ENCODE peak calls at places on chromosomes 3 and 15, in five cellular contexts. P, L, U, H and Q are unnamed samples.
A peak's percentile ranks its signal among the peaks of the same experiment; 100 is the strongest.

GRCh38 chr3:14177580-14178246 is 688 bp downstream of the XPC start:
- DNase-seq in L (peak; percentile 15), P (peak; percentile 2), H (no peak), U (no peak), Q (no peak)

GRCh38 chr3:86969500-86970189 is 21.3 kb downstream of the VGLL3 start:
- DNase-seq in H (peak; percentile 56), U (peak; percentile 66), L (peak; percentile 19), P (peak; percentile 38), Q (peak; percentile 38)

GRCh38 chr3:112773864-112774263 is 72.8 kb downstream of the CD200R1L start:
- DNase-seq in P (no peak), H (no peak), U (no peak), L (no peak), Q (no peak)

GRCh38 chr3:58082047-58082446 is 73.8 kb downstream of the FLNB start:
- DNase-seq in U (no peak), P (no peak), H (peak; percentile 36), L (no peak), Q (no peak)

GRCh38 chr3:136818851-136819783 is at the start of gene SLC35G2:
- DNase-seq in L (peak; percentile 55), P (no peak), U (peak; percentile 83), H (peak; percentile 54), Q (no peak)

GRCh38 chr3:127647171-127647884 is 18.3 kb downstream of the PODXL2 start:
- DNase-seq in P (no peak), H (no peak), U (no peak), L (no peak), Q (no peak)

GRCh38 chr3:197010556-197011351 is 18.9 kb downstream of the MELTF start:
- DNase-seq in H (no peak), L (no peak), U (no peak), P (no peak), Q (no peak)

GRCh38 chr3:66405701-66406091 is 95.1 kb downstream of the LRIG1 start:
- DNase-seq in L (no peak), U (no peak), P (no peak), H (no peak), Q (no peak)

GRCh38 chr3:132038198-132038825 is 3.5 kb upstream of the CPNE4 start:
- DNase-seq in U (no peak), P (no peak), H (no peak), L (peak; percentile 10), Q (no peak)

GRCh38 chr15:39250460-39251186 is 330.3 kb upstream of the THBS1 start:
- DNase-seq in U (no peak), P (no peak), H (no peak), L (no peak), Q (no peak)

GRCh38 chr3:146187334-146187950 is 26.5 kb upstream of the PLOD2 start:
- DNase-seq in L (no peak), P (peak; percentile 29), H (no peak), U (no peak), Q (no peak)

GRCh38 chr3:27666708-27667107 is 55.4 kb downstream of the EOMES start:
- DNase-seq in P (no peak), U (peak; percentile 79), L (no peak), H (no peak), Q (peak; percentile 85)

GRCh38 chr15:98616397-98616796 is 31.9 kb upstream of the IGF1R start:
- DNase-seq in U (peak; percentile 39), H (no peak), L (peak; percentile 5), P (no peak), Q (no peak)

GRCh38 chr3:18765672-18766071 is 340.5 kb upstream of the SATB1 start:
- DNase-seq in U (no peak), P (no peak), L (no peak), H (no peak), Q (no peak)

GRCh38 chr3:49158792-49159191 is 7.3 kb downstream of the CCDC71 start:
- DNase-seq in U (no peak), P (no peak), L (no peak), H (no peak), Q (no peak)

GRCh38 chr15:78536134-78536533 is 4.1 kb upstream of the PSMA4 start:
- DNase-seq in L (no peak), U (no peak), P (no peak), H (no peak), Q (no peak)

GRCh38 chr3:149401926-149402310 is 24.5 kb upstream of the TM4SF1 start:
- DNase-seq in L (peak; percentile 65), U (no peak), H (no peak), P (no peak), Q (no peak)

GRCh38 chr3:194772241-194773000 is 86.7 kb downstream of the FAM43A start:
- DNase-seq in U (no peak), P (no peak), L (no peak), H (no peak), Q (no peak)

GRCh38 chr3:188489639-188490405 is 335.9 kb downstream of the LPP start:
- DNase-seq in P (no peak), H (no peak), U (no peak), L (no peak), Q (no peak)

GRCh38 chr3:127036209-127037020 is 53.5 kb downstream of the PLXNA1 start:
- DNase-seq in U (no peak), P (no peak), L (no peak), H (no peak), Q (no peak)

GRCh38 chr3:30622047-30622545 is 15.7 kb downstream of the TGFBR2 start:
- DNase-seq in L (no peak), P (no peak), H (no peak), U (no peak), Q (no peak)

GRCh38 chr3:28186748-28187147 is 54.7 kb upstream of the CMC1 start:
- DNase-seq in L (no peak), H (no peak), P (no peak), U (no peak), Q (no peak)

GRCh38 chr3:164450276-164450905 is 627.9 kb downstream of the SI start:
- DNase-seq in U (no peak), H (no peak), P (no peak), L (no peak), Q (no peak)

DNA sequence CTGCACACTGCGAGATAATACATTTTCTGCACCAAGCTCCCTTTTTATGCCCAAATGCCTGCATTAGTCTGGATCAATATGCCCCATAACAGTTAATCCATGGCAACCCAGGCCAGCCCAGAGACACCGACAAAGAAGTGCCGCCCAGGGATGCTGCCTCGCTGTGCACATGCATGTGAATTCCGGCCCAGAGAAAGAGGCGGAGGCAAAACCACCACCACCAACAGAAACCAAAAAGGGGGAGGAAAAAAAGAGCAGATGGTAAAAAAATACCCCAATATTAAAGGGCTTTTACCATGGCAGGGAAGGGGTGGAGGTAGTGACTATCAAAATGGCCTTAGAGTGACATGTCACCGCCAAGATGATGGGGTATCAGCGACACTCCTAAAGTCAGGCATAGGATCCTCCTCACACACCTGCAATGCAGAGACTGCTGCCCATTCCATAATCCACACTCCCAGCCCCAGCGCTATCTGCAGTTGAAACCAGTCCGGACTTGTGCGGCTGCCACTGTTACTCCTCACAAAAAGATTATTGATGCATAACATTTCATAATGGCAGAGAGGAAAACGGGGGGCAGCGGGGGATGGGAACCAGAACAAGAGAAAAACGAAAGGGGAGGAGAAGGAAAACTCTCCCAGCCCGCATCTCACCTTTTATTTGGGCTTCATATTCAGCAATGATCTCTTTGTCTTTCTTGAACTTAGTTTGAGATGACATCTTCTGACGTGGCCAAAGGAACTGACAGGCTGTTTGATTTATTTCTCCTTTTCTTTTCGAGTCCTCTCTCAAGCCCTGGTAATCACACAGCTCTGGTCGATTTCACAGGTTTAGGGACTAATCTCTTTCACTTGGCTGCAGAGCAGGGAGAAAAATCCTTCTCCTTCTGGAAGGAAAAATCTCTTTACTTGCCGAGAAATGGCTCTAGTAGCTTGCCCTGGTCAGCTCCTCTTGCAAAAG is 934 bp downstream of the SRGAP3 start:
- DNase-seq in P (no peak), H (no peak), L (no peak), U (no peak), Q (no peak)
- TF ChIP-seq YY1 in P (no peak), H (no peak), L (no peak), U (no peak), Q (no peak)

DNA sequence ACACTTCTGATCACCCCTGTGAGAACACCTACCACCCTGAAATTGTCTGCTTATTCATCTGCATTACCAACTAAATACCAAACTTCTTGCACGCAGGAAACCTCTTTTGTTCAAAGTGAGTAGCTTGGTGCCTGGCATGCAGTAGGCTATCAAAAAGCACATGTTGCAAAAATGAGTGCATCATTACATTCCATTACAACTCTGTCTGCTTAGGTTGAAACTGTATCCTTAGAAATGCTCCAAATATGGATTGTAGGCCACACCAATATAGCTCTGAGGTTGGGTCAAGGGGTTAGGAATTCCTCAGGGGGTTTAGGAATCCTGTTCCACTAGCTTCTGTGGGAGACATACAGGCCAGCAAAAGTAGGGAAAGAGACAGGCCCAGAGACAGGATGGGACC is 107.2 kb downstream of the THRB start:
- DNase-seq in H (no peak), U (no peak), P (no peak), L (no peak), Q (no peak)
- H3K4me1 ChIP-seq in H (no peaks in the 10 kb centered on the region), U (no peaks in the 10 kb centered on the region), P (no peaks in the 10 kb centered on the region), L (peaks cover 4% of the 10 kb centered on the region), Q (no peaks in the 10 kb centered on the region)

GRCh38 chr15:67097893-67098740 is 32.7 kb downstream of the SMAD3 start:
- DNase-seq in U (no peak), L (no peak), H (peak; percentile 76), P (no peak), Q (no peak)
- TF ChIP-seq YY1 in U (no peak), L (no peak), H (no peak), P (no peak), Q (no peak)

GRCh38 chr3:72733676-72734075 is 114.6 kb downstream of the SHQ1 start:
- DNase-seq in H (no peak), P (no peak), U (no peak), L (no peak), Q (no peak)

GRCh38 chr3:72744330-72744729 is 103.9 kb downstream of the SHQ1 start:
- DNase-seq in L (peak; percentile 56), P (no peak), U (no peak), H (peak; percentile 16), Q (no peak)

GRCh38 chr3:72739521-72740466 is 108.5 kb downstream of the SHQ1 start:
- DNase-seq in L (no peak), P (no peak), U (no peak), H (peak; percentile 40), Q (no peak)

DNA sequence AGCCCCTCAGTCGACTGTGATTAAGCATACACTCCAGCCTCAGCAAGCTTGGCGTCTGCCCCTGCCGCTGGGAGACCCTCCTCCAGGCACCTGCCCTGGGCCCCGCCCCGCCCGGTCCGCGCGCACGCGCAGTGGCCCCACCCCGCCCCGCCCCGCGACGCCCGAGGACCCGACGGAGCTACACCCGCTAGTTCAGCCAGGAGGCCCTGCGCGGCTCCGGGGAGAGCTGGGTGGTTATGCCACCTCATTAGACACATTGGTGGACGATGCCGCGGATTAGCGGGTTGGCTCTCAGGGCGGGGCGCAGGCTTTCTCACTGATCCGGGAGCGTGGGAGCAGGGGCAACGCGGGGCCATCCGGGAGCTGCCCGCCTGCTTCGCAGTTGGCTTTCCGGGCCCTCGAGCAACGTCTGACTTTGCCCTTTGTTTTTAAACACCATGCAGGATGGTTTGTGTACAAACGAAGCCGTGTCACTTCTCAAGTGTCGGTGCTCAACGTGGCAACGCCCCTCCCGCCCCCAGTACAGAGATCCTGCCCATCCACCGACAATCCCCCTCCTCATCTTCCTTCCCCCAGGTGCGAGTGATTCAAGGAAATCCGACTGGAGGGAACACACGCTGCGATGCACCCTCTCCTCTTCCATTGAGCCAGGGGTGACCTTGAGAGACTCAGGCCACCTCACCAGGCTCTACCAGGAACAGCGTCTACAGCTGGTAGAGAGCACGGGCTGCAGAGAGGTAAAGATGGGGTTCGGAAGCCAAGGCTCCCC is 109.3 kb downstream of the SHQ1 start:
- DNase-seq in P (no peak), U (peak; percentile 82), H (peak; percentile 82), L (no peak), Q (no peak)
- H3K4me1 ChIP-seq in P (no peaks in the 10 kb centered on the region), U (peaks cover 13% of the 10 kb centered on the region), H (peaks cover 23% of the 10 kb centered on the region), L (peaks cover 5% of the 10 kb centered on the region), Q (peaks cover 3% of the 10 kb centered on the region)

GRCh38 chr3:141331370-141332318 is 36.7 kb upstream of the ZBTB38 start:
- DNase-seq in L (peak; percentile 53), P (peak; percentile 8), H (peak; percentile 67), U (no peak), Q (no peak)
- TF ChIP-seq YY1 in L (no peak), P (no peak), H (no peak), U (no peak), Q (no peak)